ENCODE peak calls at places on chromosomes 7 and 10, in ten cellular contexts. One of them, this sample, is unnamed.

GRCh38 chr7:155169498-155170065 is 99.5 kb downstream of the HTR5A start:
- DNase-seq in activated T-cell treated with anti-CD3 and anti-CD28 coated beads, Interleukin-2, amount 50 U/mL, for 1 hour: no peak
- DNase-seq in CD8-positive, alpha-beta memory T cell: no peak
- DNase-seq in tibial artery: no peak
- DNase-seq in A172: no peak
- DNase-seq in osteoblast: peak; percentile 68
- DNase-seq in colonic mucosa: no peak
- DNase-seq in small intestine: no peak
- DNase-seq in hippocampal formation: no peak
- DNase-seq in KBM-7: no peak
- DNase-seq in this sample: no peak

GRCh38 chr10:96697438-96697837 is 22.9 kb downstream of the PIK3AP1 start:
- DNase-seq in colonic mucosa: no peak
- DNase-seq in activated T-cell treated with anti-CD3 and anti-CD28 coated beads, Interleukin-2, amount 50 U/mL, for 1 hour: no peak
- DNase-seq in hippocampal formation: no peak
- DNase-seq in tibial artery: no peak
- DNase-seq in KBM-7: no peak
- DNase-seq in A172: no peak
- DNase-seq in small intestine: no peak
- DNase-seq in CD8-positive, alpha-beta memory T cell: no peak
- DNase-seq in osteoblast: no peak
- DNase-seq in this sample: no peak

GRCh38 chr10:130782467-130782866 is 529.1 kb downstream of the TCERG1L start:
- DNase-seq in KBM-7: no peak
- DNase-seq in small intestine: no peak
- DNase-seq in osteoblast: no peak
- DNase-seq in CD8-positive, alpha-beta memory T cell: no peak
- DNase-seq in tibial artery: no peak
- DNase-seq in hippocampal formation: no peak
- DNase-seq in A172: no peak
- DNase-seq in activated T-cell treated with anti-CD3 and anti-CD28 coated beads, Interleukin-2, amount 50 U/mL, for 1 hour: no peak
- DNase-seq in colonic mucosa: no peak
- DNase-seq in this sample: no peak

GRCh38 chr7:82945480-82945879 is 217.2 kb downstream of the PCLO start:
- DNase-seq in osteoblast: no peak
- DNase-seq in CD8-positive, alpha-beta memory T cell: no peak
- DNase-seq in activated T-cell treated with anti-CD3 and anti-CD28 coated beads, Interleukin-2, amount 50 U/mL, for 1 hour: no peak
- DNase-seq in colonic mucosa: no peak
- DNase-seq in KBM-7: no peak
- DNase-seq in A172: no peak
- DNase-seq in small intestine: no peak
- DNase-seq in tibial artery: no peak
- DNase-seq in hippocampal formation: no peak
- DNase-seq in this sample: no peak

GRCh38 chr7:1341361-1341675 is 108.6 kb downstream of the UNCX start:
- DNase-seq in osteoblast: no peak
- DNase-seq in CD8-positive, alpha-beta memory T cell: no peak
- DNase-seq in A172: no peak
- DNase-seq in colonic mucosa: no peak
- DNase-seq in KBM-7: no peak
- DNase-seq in activated T-cell treated with anti-CD3 and anti-CD28 coated beads, Interleukin-2, amount 50 U/mL, for 1 hour: no peak
- DNase-seq in small intestine: no peak
- DNase-seq in hippocampal formation: no peak
- DNase-seq in tibial artery: no peak
- DNase-seq in this sample: no peak

GRCh38 chr7:45649560-45650346 is 75.6 kb downstream of the ADCY1 start:
- DNase-seq in A172: no peak
- DNase-seq in colonic mucosa: no peak
- DNase-seq in activated T-cell treated with anti-CD3 and anti-CD28 coated beads, Interleukin-2, amount 50 U/mL, for 1 hour: no peak
- DNase-seq in hippocampal formation: no peak
- DNase-seq in osteoblast: no peak
- DNase-seq in CD8-positive, alpha-beta memory T cell: no peak
- DNase-seq in small intestine: no peak
- DNase-seq in KBM-7: no peak
- DNase-seq in tibial artery: no peak
- DNase-seq in this sample: no peak

GRCh38 chr10:110525349-110526260 is 27.9 kb downstream of the DUSP5 start:
- DNase-seq in CD8-positive, alpha-beta memory T cell: no peak
- DNase-seq in hippocampal formation: no peak
- DNase-seq in tibial artery: no peak
- DNase-seq in small intestine: no peak
- DNase-seq in colonic mucosa: no peak
- DNase-seq in A172: peak; percentile 73
- DNase-seq in KBM-7: peak; percentile 33
- DNase-seq in osteoblast: peak; percentile 91
- DNase-seq in activated T-cell treated with anti-CD3 and anti-CD28 coated beads, Interleukin-2, amount 50 U/mL, for 1 hour: no peak
- DNase-seq in this sample: no peak

GRCh38 chr10:42932116-42932515 is 144.8 kb upstream of the RET start:
- DNase-seq in hippocampal formation: no peak
- DNase-seq in osteoblast: no peak
- DNase-seq in CD8-positive, alpha-beta memory T cell: no peak
- DNase-seq in tibial artery: no peak
- DNase-seq in colonic mucosa: no peak
- DNase-seq in activated T-cell treated with anti-CD3 and anti-CD28 coated beads, Interleukin-2, amount 50 U/mL, for 1 hour: no peak
- DNase-seq in KBM-7: no peak
- DNase-seq in small intestine: no peak
- DNase-seq in A172: no peak
- DNase-seq in this sample: no peak